ENCODE peak calls at places on chromosomes 13 and 19, in nine cellular contexts. One of them, this sample, is unnamed.

GRCh38 chr13:91539458-91540156 is 141.2 kb downstream of the GPC5 start:
- DNase-seq in spleen: no peak
- DNase-seq in fibroblast of villous mesenchyme: no peak
- DNase-seq in cardiac fibroblast: no peak
- DNase-seq in heart left ventricle: no peak
- DNase-seq in AG09309: no peak
- DNase-seq in heart right ventricle: no peak
- DNase-seq in AG04450: no peak
- DNase-seq in skeletal muscle cell: no peak
- DNase-seq in this sample: no peak

GRCh38 chr19:32876919-32877285 is 7.3 kb upstream of the SLC7A9 start:
- DNase-seq in spleen: peak; percentile 57
- DNase-seq in fibroblast of villous mesenchyme: peak; percentile 52
- DNase-seq in cardiac fibroblast: peak; percentile 9
- DNase-seq in heart left ventricle: no peak
- DNase-seq in AG09309: peak; percentile 82
- DNase-seq in heart right ventricle: no peak
- DNase-seq in AG04450: no peak
- DNase-seq in skeletal muscle cell: peak; percentile 24
- DNase-seq in this sample: no peak

GRCh38 chr19:10517760-10518443 is 655 bp upstream of the S1PR5 start:
- DNase-seq in spleen: no peak
- DNase-seq in fibroblast of villous mesenchyme: peak; percentile 46
- DNase-seq in cardiac fibroblast: peak; percentile 29
- DNase-seq in heart left ventricle: no peak
- DNase-seq in AG09309: no peak
- DNase-seq in heart right ventricle: peak; percentile 31
- DNase-seq in AG04450: no peak
- DNase-seq in skeletal muscle cell: no peak
- DNase-seq in this sample: peak; percentile 59

GRCh38 chr19:44876930-44877530 is 14.0 kb upstream of the TOMM40 start:
- DNase-seq in spleen: no peak
- DNase-seq in fibroblast of villous mesenchyme: no peak
- DNase-seq in cardiac fibroblast: no peak
- DNase-seq in heart left ventricle: peak; percentile 33
- DNase-seq in AG09309: no peak
- DNase-seq in heart right ventricle: no peak
- DNase-seq in AG04450: no peak
- DNase-seq in skeletal muscle cell: no peak
- DNase-seq in this sample: no peak

GRCh38 chr13:26051231-26052135 is at the start of gene SHISA2:
- DNase-seq in spleen: no peak
- DNase-seq in fibroblast of villous mesenchyme: peak; percentile 12
- DNase-seq in cardiac fibroblast: peak; percentile 56
- DNase-seq in heart left ventricle: no peak
- DNase-seq in AG09309: no peak
- DNase-seq in heart right ventricle: peak; percentile 36
- DNase-seq in AG04450: no peak
- DNase-seq in skeletal muscle cell: no peak
- DNase-seq in this sample: no peak

GRCh38 chr13:34777914-34778303 is 164.2 kb upstream of the NBEA start:
- DNase-seq in spleen: no peak
- DNase-seq in fibroblast of villous mesenchyme: no peak
- DNase-seq in cardiac fibroblast: no peak
- DNase-seq in heart left ventricle: no peak
- DNase-seq in AG09309: no peak
- DNase-seq in heart right ventricle: no peak
- DNase-seq in AG04450: no peak
- DNase-seq in skeletal muscle cell: no peak
- DNase-seq in this sample: no peak

GRCh38 chr13:50170447-50171037 is 155.3 kb downstream of the KCNRG start:
- DNase-seq in spleen: no peak
- DNase-seq in fibroblast of villous mesenchyme: peak; percentile 41
- DNase-seq in cardiac fibroblast: peak; percentile 61
- DNase-seq in heart left ventricle: no peak
- DNase-seq in AG09309: no peak
- DNase-seq in heart right ventricle: no peak
- DNase-seq in AG04450: no peak
- DNase-seq in skeletal muscle cell: no peak
- DNase-seq in this sample: no peak

GRCh38 chr19:44748426-44749254 is at the start of gene BCL3:
- DNase-seq in spleen: peak; percentile 96
- DNase-seq in fibroblast of villous mesenchyme: no peak
- DNase-seq in cardiac fibroblast: no peak
- DNase-seq in heart left ventricle: peak; percentile 92
- DNase-seq in AG09309: no peak
- DNase-seq in heart right ventricle: peak; percentile 84
- DNase-seq in AG04450: no peak
- DNase-seq in skeletal muscle cell: no peak
- DNase-seq in this sample: no peak

GRCh38 chr19:6233827-6234511 is 45.8 kb downstream of the MLLT1 start:
- DNase-seq in spleen: peak; percentile 89
- DNase-seq in fibroblast of villous mesenchyme: no peak
- DNase-seq in cardiac fibroblast: no peak
- DNase-seq in heart left ventricle: peak; percentile 76
- DNase-seq in AG09309: no peak
- DNase-seq in heart right ventricle: peak; percentile 69
- DNase-seq in AG04450: no peak
- DNase-seq in skeletal muscle cell: no peak
- DNase-seq in this sample: no peak

GRCh38 chr19:41134616-41135015 is 20.4 kb downstream of the CYP2F1 start:
- DNase-seq in spleen: no peak
- DNase-seq in fibroblast of villous mesenchyme: no peak
- DNase-seq in cardiac fibroblast: no peak
- DNase-seq in heart left ventricle: no peak
- DNase-seq in AG09309: no peak
- DNase-seq in heart right ventricle: no peak
- DNase-seq in AG04450: no peak
- DNase-seq in skeletal muscle cell: no peak
- DNase-seq in this sample: no peak

GRCh38 chr13:27211771-27212364 is 39.5 kb upstream of the RPL21 start:
- DNase-seq in spleen: no peak
- DNase-seq in fibroblast of villous mesenchyme: peak; percentile 21
- DNase-seq in cardiac fibroblast: peak; percentile 82
- DNase-seq in heart left ventricle: no peak
- DNase-seq in AG09309: peak; percentile 46
- DNase-seq in heart right ventricle: no peak
- DNase-seq in AG04450: peak; percentile 24
- DNase-seq in skeletal muscle cell: peak; percentile 42
- DNase-seq in this sample: no peak

GRCh38 chr13:83919775-83920174 is 37.5 kb upstream of the SLITRK1 start:
- DNase-seq in spleen: no peak
- DNase-seq in fibroblast of villous mesenchyme: no peak
- DNase-seq in cardiac fibroblast: no peak
- DNase-seq in heart left ventricle: no peak
- DNase-seq in AG09309: no peak
- DNase-seq in heart right ventricle: no peak
- DNase-seq in AG04450: no peak
- DNase-seq in skeletal muscle cell: no peak
- DNase-seq in this sample: no peak

GRCh38 chr13:75050419-75051066 is 431.4 kb downstream of the TBC1D4 start:
- DNase-seq in spleen: no peak
- DNase-seq in fibroblast of villous mesenchyme: peak; percentile 6
- DNase-seq in cardiac fibroblast: peak; percentile 3
- DNase-seq in heart left ventricle: no peak
- DNase-seq in AG09309: peak; percentile 5
- DNase-seq in heart right ventricle: no peak
- DNase-seq in AG04450: no peak
- DNase-seq in skeletal muscle cell: peak; percentile 26
- DNase-seq in this sample: no peak

GRCh38 chr13:70183041-70183440 is 74.8 kb upstream of the KLHL1 start:
- DNase-seq in spleen: no peak
- DNase-seq in fibroblast of villous mesenchyme: no peak
- DNase-seq in cardiac fibroblast: no peak
- DNase-seq in heart left ventricle: no peak
- DNase-seq in AG09309: no peak
- DNase-seq in heart right ventricle: no peak
- DNase-seq in AG04450: no peak
- DNase-seq in skeletal muscle cell: no peak
- DNase-seq in this sample: no peak

GRCh38 chr13:47298506-47298905 is 401.7 kb upstream of the HTR2A start:
- DNase-seq in spleen: no peak
- DNase-seq in fibroblast of villous mesenchyme: no peak
- DNase-seq in cardiac fibroblast: peak; percentile 9
- DNase-seq in heart left ventricle: no peak
- DNase-seq in AG09309: no peak
- DNase-seq in heart right ventricle: no peak
- DNase-seq in AG04450: no peak
- DNase-seq in skeletal muscle cell: no peak
- DNase-seq in this sample: no peak

GRCh38 chr19:38433268-38433733 is at the start of gene RYR1:
- DNase-seq in spleen: peak; percentile 91
- DNase-seq in fibroblast of villous mesenchyme: peak; percentile 11
- DNase-seq in cardiac fibroblast: no peak
- DNase-seq in heart left ventricle: peak; percentile 87
- DNase-seq in AG09309: no peak
- DNase-seq in heart right ventricle: peak; percentile 63
- DNase-seq in AG04450: no peak
- DNase-seq in skeletal muscle cell: no peak
- DNase-seq in this sample: peak; percentile 85

GRCh38 chr19:16657384-16657783 is 2.6 kb downstream of the SMIM7 start:
- DNase-seq in spleen: no peak
- DNase-seq in fibroblast of villous mesenchyme: no peak
- DNase-seq in cardiac fibroblast: no peak
- DNase-seq in heart left ventricle: no peak
- DNase-seq in AG09309: no peak
- DNase-seq in heart right ventricle: no peak
- DNase-seq in AG04450: no peak
- DNase-seq in skeletal muscle cell: no peak
- DNase-seq in this sample: no peak

GRCh38 chr19:16661480-16662034 is 618 bp downstream of the TMEM38A start:
- DNase-seq in spleen: no peak
- DNase-seq in fibroblast of villous mesenchyme: no peak
- DNase-seq in cardiac fibroblast: peak; percentile 5
- DNase-seq in heart left ventricle: peak; percentile 68
- DNase-seq in AG09309: no peak
- DNase-seq in heart right ventricle: peak; percentile 73
- DNase-seq in AG04450: no peak
- DNase-seq in skeletal muscle cell: no peak
- DNase-seq in this sample: no peak

GRCh38 chr19:16659832-16660708 is at the start of gene SMIM7:
- DNase-seq in spleen: peak; percentile 99
- DNase-seq in fibroblast of villous mesenchyme: peak; percentile 98
- DNase-seq in cardiac fibroblast: peak; percentile 99
- DNase-seq in heart left ventricle: peak; percentile 99
- DNase-seq in AG09309: peak; percentile 93
- DNase-seq in heart right ventricle: peak; percentile 99
- DNase-seq in AG04450: peak; percentile 98
- DNase-seq in skeletal muscle cell: peak; percentile 96
- DNase-seq in this sample: peak; percentile 98

GRCh38 chr19:16659464-16659831 is 496 bp downstream of the SMIM7 start:
- DNase-seq in spleen: no peak
- DNase-seq in fibroblast of villous mesenchyme: no peak
- DNase-seq in cardiac fibroblast: no peak
- DNase-seq in heart left ventricle: no peak
- DNase-seq in AG09309: no peak
- DNase-seq in heart right ventricle: no peak
- DNase-seq in AG04450: no peak
- DNase-seq in skeletal muscle cell: no peak
- DNase-seq in this sample: no peak

DNA sequence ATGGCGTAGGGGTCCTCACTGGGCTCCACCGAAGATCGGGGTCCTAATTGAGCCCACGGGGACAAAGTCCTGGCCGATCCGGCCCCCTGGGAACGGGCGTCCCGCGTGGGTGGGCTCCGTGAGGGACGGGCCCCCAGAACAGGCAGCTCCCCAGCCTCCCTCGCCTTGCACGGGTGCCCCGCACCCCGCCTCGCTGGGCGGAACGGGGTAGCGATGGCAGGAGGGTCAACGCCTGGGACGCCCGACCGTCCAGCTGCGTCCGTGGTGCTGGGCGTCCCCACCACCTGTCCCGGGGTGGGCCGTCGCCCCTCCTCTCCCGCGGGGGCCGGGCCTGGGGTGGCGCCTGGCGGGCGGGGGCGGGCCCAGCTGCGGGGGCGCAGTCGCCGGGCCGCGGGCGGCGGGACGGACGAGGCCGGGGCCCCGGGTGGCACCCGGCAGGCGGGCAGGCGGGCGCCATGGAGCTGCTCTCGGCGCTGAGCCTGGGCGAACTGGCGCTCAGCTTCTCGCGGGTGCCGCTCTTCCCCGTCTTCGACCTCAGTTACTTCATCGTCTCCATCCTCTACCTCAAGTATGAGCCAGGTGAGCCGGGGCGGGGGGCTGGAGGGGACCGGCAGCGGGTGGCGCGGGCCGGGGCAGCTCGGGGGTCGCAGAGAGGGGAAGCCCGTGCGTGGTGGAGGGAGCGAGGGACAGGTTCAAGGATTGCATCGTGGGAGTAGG is at the start of gene TMEM38A:
- DNase-seq in spleen: peak; percentile 92
- DNase-seq in fibroblast of villous mesenchyme: no peak
- DNase-seq in cardiac fibroblast: no peak
- DNase-seq in heart left ventricle: peak; percentile 81
- DNase-seq in AG09309: no peak
- DNase-seq in heart right ventricle: peak; percentile 72
- DNase-seq in AG04450: no peak
- DNase-seq in skeletal muscle cell: no peak
- DNase-seq in this sample: peak; percentile 36
- H3K4me3 ChIP-seq in spleen: peak within 1 kb of the TSS; percentile 79
- H3K4me3 ChIP-seq in fibroblast of villous mesenchyme: peak within 1 kb of the TSS; percentile 96
- H3K4me3 ChIP-seq in cardiac fibroblast: peak within 1 kb of the TSS; percentile 83
- H3K4me3 ChIP-seq in heart left ventricle: peak within 1 kb of the TSS; percentile 68
- H3K4me3 ChIP-seq in AG09309: peak within 1 kb of the TSS; percentile 70
- H3K4me3 ChIP-seq in heart right ventricle: peak within 1 kb of the TSS; percentile 86
- H3K4me3 ChIP-seq in AG04450: peak within 1 kb of the TSS; percentile 97
- H3K4me3 ChIP-seq in skeletal muscle cell: peak within 1 kb of the TSS; percentile 75
- H3K4me3 ChIP-seq in this sample: peak within 1 kb of the TSS; percentile 81

GRCh38 chr19:48244289-48244688 is 11.4 kb downstream of the CARD8 start:
- DNase-seq in spleen: no peak
- DNase-seq in fibroblast of villous mesenchyme: no peak
- DNase-seq in cardiac fibroblast: peak; percentile 58
- DNase-seq in heart left ventricle: no peak
- DNase-seq in AG09309: no peak
- DNase-seq in heart right ventricle: no peak
- DNase-seq in AG04450: no peak
- DNase-seq in skeletal muscle cell: no peak
- DNase-seq in this sample: no peak
- H3K4me3 ChIP-seq in spleen: no peak overlapping the region
- H3K4me3 ChIP-seq in fibroblast of villous mesenchyme: no peak overlapping the region
- H3K4me3 ChIP-seq in cardiac fibroblast: no peak overlapping the region
- H3K4me3 ChIP-seq in heart left ventricle: no peak overlapping the region
- H3K4me3 ChIP-seq in AG09309: no peak overlapping the region
- H3K4me3 ChIP-seq in heart right ventricle: no peak overlapping the region
- H3K4me3 ChIP-seq in AG04450: no peak overlapping the region
- H3K4me3 ChIP-seq in skeletal muscle cell: no peak overlapping the region
- H3K4me3 ChIP-seq in this sample: no peak overlapping the region

GRCh38 chr13:60514891-60515290 is 117.9 kb downstream of the TDRD3 start:
- DNase-seq in spleen: no peak
- DNase-seq in fibroblast of villous mesenchyme: peak; percentile 30
- DNase-seq in cardiac fibroblast: no peak
- DNase-seq in heart left ventricle: no peak
- DNase-seq in AG09309: no peak
- DNase-seq in heart right ventricle: no peak
- DNase-seq in AG04450: no peak
- DNase-seq in skeletal muscle cell: no peak
- DNase-seq in this sample: no peak
- H3K4me3 ChIP-seq in spleen: no peak overlapping the region
- H3K4me3 ChIP-seq in fibroblast of villous mesenchyme: no peak overlapping the region
- H3K4me3 ChIP-seq in cardiac fibroblast: no peak overlapping the region
- H3K4me3 ChIP-seq in heart left ventricle: no peak overlapping the region
- H3K4me3 ChIP-seq in AG09309: no peak overlapping the region
- H3K4me3 ChIP-seq in heart right ventricle: no peak overlapping the region
- H3K4me3 ChIP-seq in AG04450: no peak overlapping the region
- H3K4me3 ChIP-seq in skeletal muscle cell: no peak overlapping the region
- H3K4me3 ChIP-seq in this sample: no peak overlapping the region

GRCh38 chr19:18700501-18701249 is 17.2 kb downstream of the CRTC1 start:
- DNase-seq in spleen: peak; percentile 93
- DNase-seq in fibroblast of villous mesenchyme: peak; percentile 66
- DNase-seq in cardiac fibroblast: peak; percentile 52
- DNase-seq in heart left ventricle: peak; percentile 88
- DNase-seq in AG09309: no peak
- DNase-seq in heart right ventricle: peak; percentile 84
- DNase-seq in AG04450: no peak
- DNase-seq in skeletal muscle cell: no peak
- DNase-seq in this sample: peak; percentile 80
- H3K4me3 ChIP-seq in spleen: peak overlapping the region; percentile 49
- H3K4me3 ChIP-seq in fibroblast of villous mesenchyme: peak overlapping the region; percentile 47
- H3K4me3 ChIP-seq in cardiac fibroblast: peak overlapping the region; percentile 25
- H3K4me3 ChIP-seq in heart left ventricle: peak overlapping the region; percentile 40
- H3K4me3 ChIP-seq in AG09309: peak overlapping the region; percentile 21
- H3K4me3 ChIP-seq in heart right ventricle: peak overlapping the region; percentile 36
- H3K4me3 ChIP-seq in AG04450: peak overlapping the region; percentile 44
- H3K4me3 ChIP-seq in skeletal muscle cell: peak overlapping the region; percentile 35
- H3K4me3 ChIP-seq in this sample: no peak overlapping the region